ENCODE peak calls at places on chromosomes 2 and 18, in four cellular contexts. J, T, S and Y are unnamed samples.

GRCh38 chr18:38648184-38648583 is 1082.6 kb upstream of the CELF4 start:
- DNase-seq in J (no peak), T (no peak), S (no peak), Y (no peak)

GRCh38 chr2:196241175-196241574 is 69.8 kb upstream of the STK17B start:
- DNase-seq in J (no peak), T (no peak), S (no peak), Y (no peak)

GRCh38 chr2:233643128-233643527 is 6.9 kb downstream of the UGT1A10 start:
- DNase-seq in J (no peak), T (peak), S (peak), Y (peak)

GRCh38 chr2:160752475-160753330 is 259.1 kb upstream of the RBMS1 start:
- DNase-seq in J (peak), T (no peak), S (peak), Y (no peak)

GRCh38 chr2:223093436-223093839 is 41.4 kb downstream of the KCNE4 start:
- DNase-seq in J (peak), T (no peak), S (peak), Y (no peak)

GRCh38 chr18:48589797-48590519 is 51.1 kb downstream of the CTIF start:
- DNase-seq in J (no peak), T (no peak), S (no peak), Y (no peak)

GRCh38 chr18:48009116-48009825 is 78.8 kb upstream of the SMAD2 start:
- DNase-seq in J (no peak), T (no peak), S (no peak), Y (no peak)

GRCh38 chr18:23872701-23873550 is 141.6 kb upstream of the TTC39C start:
- DNase-seq in J (no peak), T (no peak), S (no peak), Y (peak)

GRCh38 chr2:6977786-6978185 is 60.6 kb downstream of the RNF144A start:
- DNase-seq in J (no peak), T (no peak), S (no peak), Y (no peak)

GRCh38 chr2:224160917-224161316 is 121.8 kb upstream of the SERPINE2 start:
- DNase-seq in J (peak), T (no peak), S (no peak), Y (no peak)

GRCh38 chr2:48144777-48145176 is 238.5 kb upstream of the FBXO11 start:
- DNase-seq in J (no peak), T (no peak), S (no peak), Y (no peak)

GRCh38 chr2:237721828-237722227 is 76.8 kb upstream of the RBM44 start:
- DNase-seq in J (no peak), T (no peak), S (no peak), Y (no peak)

GRCh38 chr2:176577054-176577453 is 307.8 kb downstream of the MTX2 start:
- DNase-seq in J (no peak), T (no peak), S (no peak), Y (no peak)
- H4K5ac ChIP-seq in J (no peak), T (no peak), S (no peak), Y (no peak)

GRCh38 chr2:229768235-229768634 is 53.9 kb upstream of the DNER start:
- DNase-seq in J (peak), T (no peak), S (no peak), Y (no peak)

GRCh38 chr2:229761663-229762062 is 47.3 kb upstream of the DNER start:
- DNase-seq in J (no peak), T (no peak), S (no peak), Y (no peak)

GRCh38 chr2:229765721-229766120 is 51.4 kb upstream of the DNER start:
- DNase-seq in J (no peak), T (no peak), S (no peak), Y (no peak)
- H2BK120ac ChIP-seq in J (no peak), T (no peak), S (no peak), Y (no peak)

GRCh38 chr2:1974391-1974790 is 230.1 kb upstream of the PXDN start:
- DNase-seq in J (no peak), T (no peak), S (peak), Y (no peak)
- H3K4me2 ChIP-seq in J (no peak), T (no peak), S (no peak), Y (no peak)

DNA sequence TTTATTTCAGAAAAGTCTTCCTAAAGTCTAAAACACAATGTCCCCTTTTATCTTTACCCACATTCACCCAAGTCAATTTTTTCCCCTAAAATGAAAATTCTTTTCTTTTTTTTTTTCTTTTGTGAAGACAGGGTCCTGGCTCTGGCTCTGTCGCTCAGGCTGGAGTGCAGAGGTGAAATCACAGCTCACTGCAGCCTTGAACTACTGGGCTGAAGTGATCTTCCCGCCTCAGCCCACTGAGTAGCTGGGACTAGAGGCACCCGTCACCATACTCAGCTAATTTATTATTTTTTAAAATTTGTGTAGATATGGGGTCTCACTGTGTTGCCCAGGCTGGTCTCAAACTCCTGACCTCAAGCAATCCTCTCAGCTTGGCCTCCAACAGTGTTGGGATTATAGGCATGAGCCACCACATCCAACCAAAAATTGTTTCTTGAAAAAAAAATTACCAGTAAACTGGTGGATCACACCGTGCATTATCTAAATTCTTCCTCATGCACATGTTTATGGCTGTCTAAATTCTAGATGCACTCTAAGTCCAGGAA is 56.9 kb downstream of the OLA1 start:
- DNase-seq in J (no peak), T (no peak), S (no peak), Y (no peak)
- H4K5ac ChIP-seq in J (no peak), T (no peak), S (no peak), Y (no peak)

DNA sequence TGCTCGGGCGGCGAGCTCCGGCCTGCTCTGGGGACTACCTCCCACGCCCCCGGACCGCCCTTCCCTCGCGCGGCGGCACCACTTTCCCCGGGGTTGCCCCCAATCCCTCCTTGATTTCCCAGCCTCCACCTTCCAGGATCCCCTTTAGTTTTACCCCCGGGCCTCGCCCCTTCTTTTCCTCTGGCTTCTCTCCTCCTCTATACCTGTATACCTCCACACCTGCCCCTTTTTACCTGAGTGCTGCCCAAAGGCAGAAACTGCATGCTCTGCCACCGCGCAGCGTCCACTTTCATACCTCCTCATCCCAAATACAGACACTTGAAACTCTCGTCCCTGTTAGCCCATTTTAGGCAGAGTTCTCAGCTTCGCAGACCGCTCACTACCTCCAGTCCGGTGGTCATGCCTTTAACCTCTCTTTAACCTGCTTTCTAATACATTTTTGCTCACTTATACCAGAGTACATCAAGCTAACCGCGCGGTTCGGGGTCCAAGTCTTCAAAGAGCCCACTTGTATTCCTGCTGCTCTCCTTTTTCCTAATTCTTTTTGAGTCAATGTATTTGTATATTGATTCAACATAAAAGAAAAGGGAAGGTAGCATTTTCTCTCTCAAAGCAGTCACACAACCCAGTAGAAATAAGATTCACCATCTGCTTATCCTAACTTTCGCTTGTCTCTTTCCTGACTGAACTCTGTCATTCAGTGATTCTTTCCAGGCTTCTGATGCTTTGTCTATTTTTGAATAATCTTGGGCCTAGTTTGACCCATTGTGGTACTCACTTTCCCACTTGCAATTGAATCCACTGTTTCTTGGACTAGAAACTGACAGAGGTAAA is 900 bp downstream of the SPOPL start:
- DNase-seq in J (no peak), T (no peak), S (peak), Y (no peak)
- H2BK120ac ChIP-seq in J (no peak), T (no peak), S (no peak), Y (peak)

GRCh38 chr2:46950314-46950713 is 34.7 kb upstream of the MCFD2 start:
- DNase-seq in J (no peak), T (no peak), S (no peak), Y (no peak)

GRCh38 chr2:46951290-46952064 is 35.9 kb upstream of the MCFD2 start:
- DNase-seq in J (no peak), T (no peak), S (no peak), Y (no peak)

GRCh38 chr2:46945671-46946070 is 30.1 kb upstream of the MCFD2 start:
- DNase-seq in J (no peak), T (no peak), S (no peak), Y (no peak)

GRCh38 chr2:46943881-46944798 is 28.5 kb upstream of the MCFD2 start:
- DNase-seq in J (no peak), T (no peak), S (no peak), Y (no peak)

DNA sequence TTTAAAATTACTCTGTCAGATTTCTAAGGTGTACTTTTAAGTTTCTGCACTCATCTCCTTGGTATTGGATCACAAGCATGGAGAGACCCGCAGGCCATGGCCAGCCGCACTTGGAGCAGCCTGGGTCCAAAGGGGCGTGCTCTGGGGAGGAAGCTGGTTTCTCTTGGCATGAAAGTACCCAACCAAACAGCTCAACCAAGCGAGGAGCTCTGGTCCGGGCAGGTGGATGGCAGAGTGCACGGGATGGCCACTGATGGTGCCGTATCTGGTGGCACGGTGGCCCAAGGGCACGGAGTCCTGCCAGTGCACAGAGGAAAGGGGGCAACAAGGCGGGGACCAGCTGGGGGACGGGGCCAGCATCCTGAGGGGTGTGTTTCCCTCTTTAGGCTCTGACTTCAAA is 32.2 kb upstream of the MCFD2 start:
- DNase-seq in J (no peak), T (no peak), S (no peak), Y (no peak)
- H3K4me2 ChIP-seq in J (no peak), T (no peak), S (no peak), Y (no peak)